ENCODE peak calls at places on chromosomes 13 and 19, in ten cellular contexts. M is CD8-positive, alpha-beta T cell; F is PC-3; K is mucosa of descending colon; L is HAP-1; H is ovary; J is left ventricle myocardium inferior; Y is tibial artery; I is right atrium auricular region; W is upper lobe of left lung. D is an unnamed sample. For H3K4me1, the result is how much of the 10 kb centered on the place peaks cover.

GRCh38 chr13:109208522-109208921 is 577.9 kb downstream of the IRS2 start:
- DNase-seq in M (no peak), F (no peak), K (no peak), L (no peak), H (no peak), J (no peak), Y (no peak), I (no peak), W (no peak), D (no peak)

GRCh38 chr13:21181671-21182070 is 5.2 kb downstream of the MRPL57 start:
- DNase-seq in M (no peak), F (no peak), K (no peak), L (no peak), H (no peak), J (no peak), Y (no peak), I (no peak), W (no peak), D (no peak)

GRCh38 chr19:46408611-46409039 is 4.7 kb downstream of the CCDC8 start:
- DNase-seq in M (no peak), F (no peak), K (peak), L (no peak), H (peak), J (peak), Y (peak), I (peak), W (peak), D (peak)

GRCh38 chr13:60453490-60453889 is 56.5 kb downstream of the TDRD3 start:
- DNase-seq in M (no peak), F (peak), K (no peak), L (no peak), H (no peak), J (no peak), Y (no peak), I (no peak), W (no peak), D (no peak)

GRCh38 chr13:26679945-26680516 is 80.6 kb downstream of the GPR12 start:
- DNase-seq in M (no peak), F (no peak), K (no peak), L (no peak), H (no peak), J (no peak), Y (peak), I (no peak), W (peak), D (no peak)

GRCh38 chr19:17685451-17686026 is 2.6 kb downstream of the UNC13A start:
- DNase-seq in M (no peak), F (no peak), K (no peak), L (no peak), H (no peak), J (no peak), Y (no peak), I (no peak), W (no peak), D (no peak)

GRCh38 chr13:42478531-42479156 is 95.3 kb upstream of the TNFSF11 start:
- DNase-seq in M (no peak), F (peak), K (no peak), L (no peak), H (no peak), J (no peak), Y (no peak), I (no peak), W (no peak), D (no peak)

GRCh38 chr13:33794576-33794975 is 23.4 kb upstream of the RFC3 start:
- DNase-seq in M (no peak), F (no peak), K (no peak), L (no peak), H (no peak), J (no peak), Y (no peak), I (no peak), W (no peak), D (no peak)

GRCh38 chr13:51246411-51247298 is 24.5 kb downstream of the FAM124A start:
- DNase-seq in M (no peak), F (no peak), K (no peak), L (no peak), H (no peak), J (peak), Y (no peak), I (no peak), W (peak), D (peak)

GRCh38 chr19:30391554-30392551 is 19.7 kb downstream of the ZNF536 start:
- DNase-seq in M (no peak), F (no peak), K (no peak), L (peak), H (no peak), J (no peak), Y (no peak), I (peak), W (no peak), D (no peak)

GRCh38 chr13:107035186-107035585 is 467.2 kb upstream of the ARGLU1 start:
- DNase-seq in M (no peak), F (no peak), K (no peak), L (no peak), H (no peak), J (no peak), Y (no peak), I (no peak), W (no peak), D (no peak)

GRCh38 chr19:13430790-13431582 is 75.3 kb downstream of the CACNA1A start:
- DNase-seq in M (peak), F (peak), K (peak), L (peak), H (peak), J (peak), Y (no peak), I (no peak), W (no peak), D (peak)

GRCh38 chr13:53311561-53311960 is 282.9 kb downstream of the OLFM4 start:
- DNase-seq in M (no peak), F (no peak), K (no peak), L (peak), H (no peak), J (no peak), Y (no peak), I (no peak), W (no peak), D (no peak)

GRCh38 chr13:102757006-102757405 is 16.6 kb downstream of the TEX30 start:
- DNase-seq in M (no peak), F (no peak), K (no peak), L (no peak), H (no peak), J (no peak), Y (no peak), I (no peak), W (no peak), D (no peak)

GRCh38 chr13:111567637-111568036 is 247.2 kb downstream of the TEX29 start:
- DNase-seq in M (no peak), F (no peak), K (no peak), L (no peak), H (no peak), J (no peak), Y (no peak), I (no peak), W (no peak), D (no peak)

GRCh38 chr13:35784286-35784951 is 307.9 kb upstream of the MAB21L1 start:
- DNase-seq in M (no peak), F (no peak), K (no peak), L (no peak), H (no peak), J (no peak), Y (no peak), I (no peak), W (no peak), D (no peak)

GRCh38 chr19:43316591-43317319 is 36.7 kb upstream of the CD177 start:
- DNase-seq in M (no peak), F (peak), K (no peak), L (peak), H (no peak), J (no peak), Y (no peak), I (no peak), W (peak), D (no peak)

GRCh38 chr19:5131866-5132561 is 163.1 kb downstream of the KDM4B start:
- DNase-seq in M (peak), F (peak), K (no peak), L (no peak), H (no peak), J (no peak), Y (no peak), I (no peak), W (peak), D (no peak)

GRCh38 chr13:23651439-23651838 is 81.2 kb downstream of the TNFRSF19 start:
- DNase-seq in M (no peak), F (no peak), K (no peak), L (no peak), H (no peak), J (no peak), Y (no peak), I (no peak), W (no peak), D (no peak)

GRCh38 chr13:74134226-74134776 is at the start of gene KLF12:
- DNase-seq in M (peak), F (peak), K (peak), L (peak), H (peak), J (peak), Y (peak), I (peak), W (peak), D (peak)

GRCh38 chr19:17576758-17577532 is 21.5 kb downstream of the COLGALT1 start:
- DNase-seq in M (no peak), F (no peak), K (peak), L (peak), H (peak), J (no peak), Y (no peak), I (no peak), W (peak), D (no peak)

GRCh38 chr19:3075605-3076431 is 13.5 kb upstream of the TLE5 start:
- DNase-seq in M (peak), F (peak), K (peak), L (peak), H (peak), J (peak), Y (no peak), I (no peak), W (peak), D (peak)

GRCh38 chr19:19405919-19406877 is 723 bp downstream of the GATAD2A start:
- DNase-seq in M (peak), F (peak), K (peak), L (peak), H (peak), J (peak), Y (peak), I (no peak), W (peak), D (peak)

GRCh38 chr13:111327701-111328100 is 7.3 kb downstream of the TEX29 start:
- DNase-seq in M (no peak), F (no peak), K (no peak), L (no peak), H (no peak), J (no peak), Y (no peak), I (no peak), W (peak), D (no peak)

GRCh38 chr13:44352671-44353070 is 21.0 kb upstream of the SERP2 start:
- DNase-seq in M (peak), F (no peak), K (no peak), L (no peak), H (no peak), J (no peak), Y (no peak), I (no peak), W (no peak), D (no peak)

GRCh38 chr13:78602561-78603239 is 652 bp downstream of the POU4F1 start:
- DNase-seq in M (no peak), F (no peak), K (no peak), L (peak), H (no peak), J (no peak), Y (no peak), I (no peak), W (peak), D (peak)

GRCh38 chr13:70014337-70014736 is 93.3 kb upstream of the ATXN8OS start:
- DNase-seq in M (no peak), F (no peak), K (no peak), L (no peak), H (no peak), J (no peak), Y (no peak), I (no peak), W (no peak), D (no peak)

GRCh38 chr13:49308104-49308875 is 60.6 kb downstream of the CDADC1 start:
- DNase-seq in M (no peak), F (no peak), K (peak), L (no peak), H (peak), J (peak), Y (peak), I (peak), W (no peak), D (peak)

GRCh38 chr13:62512194-62513141 is 1096.8 kb upstream of the PCDH20 start:
- DNase-seq in M (no peak), F (peak), K (no peak), L (peak), H (no peak), J (no peak), Y (no peak), I (no peak), W (no peak), D (peak)

GRCh38 chr13:73499685-73500084 is 440.9 kb downstream of the KLF5 start:
- DNase-seq in M (no peak), F (no peak), K (no peak), L (no peak), H (no peak), J (no peak), Y (no peak), I (no peak), W (no peak), D (no peak)

GRCh38 chr19:18663940-18664530 is 19.4 kb upstream of the CRTC1 start:
- DNase-seq in M (peak), F (no peak), K (no peak), L (no peak), H (no peak), J (no peak), Y (peak), I (no peak), W (no peak), D (no peak)

GRCh38 chr19:11210656-11210928 is 13.2 kb upstream of the KANK2 start:
- DNase-seq in M (no peak), F (no peak), K (no peak), L (no peak), H (no peak), J (no peak), Y (no peak), I (no peak), W (no peak), D (no peak)
- H3K4me1 ChIP-seq in M (under half), F (under half), K (under half), L (under half), H (under half), J (under half), Y (under half), I (under half), W (under half), D (under half)

DNA sequence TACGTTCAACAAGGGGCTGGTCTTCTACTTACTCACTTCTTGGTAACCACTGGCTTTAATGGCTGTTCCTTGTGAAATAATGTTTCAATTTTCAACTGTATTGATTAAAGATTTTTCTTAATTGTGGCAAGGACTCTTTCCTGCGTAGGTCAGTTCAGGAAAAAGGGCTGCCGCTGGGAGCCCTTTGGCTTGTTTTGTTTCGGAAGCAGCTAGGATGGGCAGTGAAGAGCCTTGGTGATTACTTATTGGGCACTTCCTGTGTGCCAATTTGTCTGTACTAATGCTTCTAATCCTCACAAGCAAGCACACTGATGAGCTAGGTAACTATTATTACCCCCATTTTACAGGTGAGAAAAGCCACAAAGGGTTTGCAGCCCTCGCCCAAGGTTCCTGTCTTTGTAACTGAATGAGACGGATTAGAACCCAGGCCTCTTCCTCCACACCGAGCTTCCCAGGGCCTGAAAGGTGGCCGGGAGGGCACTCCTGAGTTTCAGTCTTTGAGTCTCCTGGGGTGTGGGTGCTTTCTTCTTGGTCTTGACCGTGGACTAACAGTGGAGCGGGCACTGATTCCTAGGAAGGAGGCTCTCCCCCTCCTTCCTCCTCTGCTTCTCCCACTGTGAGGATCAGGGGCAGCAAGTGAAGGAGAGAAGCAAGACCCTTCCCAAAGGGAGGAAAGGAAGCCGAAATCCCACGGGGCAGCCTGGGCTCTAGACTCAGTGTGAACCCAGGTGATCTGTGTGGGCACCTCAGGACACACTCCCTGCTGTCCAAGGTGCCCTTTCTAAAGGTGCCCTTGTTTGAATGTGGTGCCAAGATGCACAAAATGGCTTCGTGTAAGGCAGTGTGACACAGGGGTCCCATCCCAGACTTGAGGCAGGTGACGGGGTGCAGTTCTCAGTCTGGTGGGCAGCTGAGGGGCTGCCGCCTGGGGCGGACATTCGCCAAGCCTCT is 3.7 kb downstream of the COL4A2 start:
- DNase-seq in M (no peak), F (no peak), K (no peak), L (no peak), H (peak), J (no peak), Y (peak), I (peak), W (no peak), D (no peak)
- H3K4me1 ChIP-seq in M (under half), F (under half), K (under half), L (under half), H (under half), J (half or more), Y (half or more), I (half or more), W (under half), D (under half)

DNA sequence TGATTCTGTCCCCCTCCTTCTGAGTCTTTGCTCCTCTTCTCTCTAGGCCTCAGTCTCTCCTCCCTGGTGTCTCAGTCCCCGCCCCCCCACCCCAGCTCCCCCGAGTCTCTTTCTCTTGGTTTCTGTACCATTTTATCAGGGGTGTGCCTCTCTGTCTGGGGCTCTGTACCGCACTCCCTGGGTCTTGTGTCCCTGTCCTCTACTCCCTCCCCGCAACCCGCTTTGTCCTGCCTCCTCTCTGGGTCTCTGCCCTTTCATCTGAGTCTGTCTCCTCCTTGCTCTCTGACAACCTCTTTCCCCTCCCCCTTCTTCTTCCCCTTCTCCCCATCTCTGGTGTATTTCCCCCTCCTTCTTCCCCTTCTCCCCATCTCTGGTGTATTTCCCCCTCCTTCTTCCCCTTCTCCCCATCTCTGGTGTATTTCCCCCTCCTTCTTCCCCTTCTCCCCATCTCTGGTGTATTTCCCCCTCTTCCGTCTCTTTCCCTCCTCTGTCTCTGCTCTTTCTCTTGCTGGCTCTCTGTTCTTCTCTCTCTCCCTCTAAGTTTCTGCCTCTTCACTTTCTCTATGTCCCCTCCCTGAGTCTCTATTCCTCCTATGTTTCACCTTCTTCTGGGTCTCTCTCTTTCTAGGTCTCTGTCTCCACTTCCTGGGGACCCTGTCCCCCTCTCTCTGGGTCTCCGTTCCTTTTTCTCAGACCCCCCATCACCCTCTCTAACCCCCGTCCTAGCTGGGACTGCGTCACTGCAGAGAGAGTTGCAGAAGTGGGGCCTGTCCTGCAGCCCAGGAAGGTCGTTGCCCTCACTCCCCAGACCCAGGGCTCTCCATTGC is 2.2 kb upstream of the KCNC3 start:
- DNase-seq in M (no peak), F (no peak), K (no peak), L (no peak), H (no peak), J (no peak), Y (no peak), I (no peak), W (no peak), D (no peak)
- H3K4me1 ChIP-seq in M (half or more), F (under half), K (under half), L (under half), H (under half), J (half or more), Y (under half), I (under half), W (under half), D (under half)

GRCh38 chr13:29402168-29402621 is 193.3 kb downstream of the SLC7A1 start:
- DNase-seq in M (no peak), F (peak), K (no peak), L (no peak), H (peak), J (no peak), Y (no peak), I (no peak), W (no peak), D (no peak)
- H3K4me1 ChIP-seq in M (under half), F (under half), K (under half), L (under half), H (under half), J (under half), Y (under half), I (under half), W (under half), D (under half)

GRCh38 chr19:39140594-39140993 is 15.0 kb downstream of the PAK4 start:
- DNase-seq in M (no peak), F (no peak), K (no peak), L (no peak), H (peak), J (no peak), Y (no peak), I (no peak), W (no peak), D (no peak)
- H3K4me1 ChIP-seq in M (under half), F (under half), K (under half), L (under half), H (under half), J (half or more), Y (under half), I (under half), W (half or more), D (under half)

DNA sequence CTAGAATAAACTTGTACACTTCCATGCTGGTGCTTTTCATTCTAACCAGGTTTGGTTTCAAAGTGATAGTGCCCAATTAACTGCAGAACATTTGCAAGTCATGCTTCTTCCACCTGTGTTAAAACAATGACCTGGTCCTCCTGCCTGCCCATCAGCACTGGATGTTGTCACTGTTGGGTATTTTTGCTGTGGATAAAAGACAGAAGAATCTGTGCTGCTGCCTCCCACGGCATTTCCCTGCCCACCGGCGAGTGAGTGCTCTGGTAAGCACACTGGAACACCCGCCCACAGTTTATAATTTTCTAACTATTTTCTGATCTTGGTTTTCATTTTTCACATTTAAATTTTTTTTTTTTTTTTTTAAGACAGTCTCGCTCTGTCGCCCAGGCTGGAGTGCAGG is 2.3 kb upstream of the AKAP8 start:
- DNase-seq in M (no peak), F (no peak), K (no peak), L (no peak), H (no peak), J (no peak), Y (no peak), I (no peak), W (no peak), D (no peak)
- H3K4me1 ChIP-seq in M (under half), F (under half), K (under half), L (under half), H (under half), J (under half), Y (under half), I (under half), W (under half), D (under half)

GRCh38 chr19:54462072-54462712 is 1.4 kb downstream of the LENG9 start:
- DNase-seq in M (no peak), F (no peak), K (peak), L (no peak), H (peak), J (no peak), Y (peak), I (no peak), W (no peak), D (peak)

GRCh38 chr19:54459282-54460229 is 4.0 kb downstream of the LENG9 start:
- DNase-seq in M (no peak), F (no peak), K (no peak), L (no peak), H (peak), J (no peak), Y (no peak), I (no peak), W (peak), D (peak)

GRCh38 chr19:54461201-54462071 is 2.1 kb downstream of the LENG9 start:
- DNase-seq in M (no peak), F (no peak), K (no peak), L (no peak), H (no peak), J (no peak), Y (peak), I (no peak), W (peak), D (no peak)

GRCh38 chr19:54458648-54459281 is 4.8 kb downstream of the LENG9 start:
- DNase-seq in M (no peak), F (no peak), K (no peak), L (no peak), H (no peak), J (no peak), Y (no peak), I (no peak), W (peak), D (peak)

GRCh38 chr19:54460230-54461005 is 3.2 kb downstream of the LENG9 start:
- DNase-seq in M (no peak), F (no peak), K (no peak), L (no peak), H (no peak), J (no peak), Y (no peak), I (no peak), W (peak), D (peak)
- H3K4me1 ChIP-seq in M (under half), F (under half), K (under half), L (under half), H (under half), J (half or more), Y (under half), I (under half), W (under half), D (under half)